ENCODE peak calls at places on chromosomes 3 and 15, in eight cellular contexts. N is tibial artery, C is IMR-90, M is mesendoderm, I is A549, K is GM23248, Q is HAP-1, O is OCI-LY7. D is an unnamed sample.

GRCh38 chr3:101720851-101721649 is 3.4 kb upstream of the CEP97 start:
- DNase-seq in O (peak; percentile 18), Q (no peak), M (no peak), I (no peak), K (peak; percentile 64), C (peak; percentile 33), N (no peak), D (peak; percentile 83)

GRCh38 chr15:101057841-101058407 is 138.8 kb downstream of the LRRK1 start:
- DNase-seq in I (no peak), Q (no peak), K (no peak), M (no peak), O (no peak), N (no peak), C (no peak), D (no peak)

GRCh38 chr15:70830615-70831014 is 23.3 kb downstream of the LARP6 start:
- DNase-seq in M (no peak), K (no peak), I (no peak), O (no peak), C (no peak), N (no peak), Q (peak; percentile 3), D (no peak)

GRCh38 chr15:53811530-53811929 is 52.1 kb upstream of the WDR72 start:
- DNase-seq in N (no peak), C (no peak), I (peak; percentile 70), K (peak; percentile 5), M (peak; percentile 63), Q (no peak), O (peak; percentile 6), D (peak; percentile 1)

GRCh38 chr3:170259853-170260386 is 37.7 kb downstream of the PRKCI start:
- DNase-seq in C (peak; percentile 25), N (no peak), O (no peak), M (no peak), I (no peak), Q (no peak), K (no peak), D (peak; percentile 12)

GRCh38 chr3:113245775-113246174 is 34.4 kb downstream of the BOC start:
- DNase-seq in C (peak; percentile 15), M (no peak), I (no peak), Q (peak; percentile 43), K (peak; percentile 90), O (no peak), N (peak; percentile 73), D (peak; percentile 18)

GRCh38 chr3:128556384-128556783 is 63.4 kb upstream of the GATA2 start:
- DNase-seq in O (no peak), M (no peak), Q (no peak), N (no peak), C (no peak), I (no peak), K (no peak), D (no peak)

GRCh38 chr3:133857767-133858166 is 37.9 kb downstream of the RAB6B start:
- DNase-seq in M (no peak), C (no peak), N (no peak), I (no peak), Q (no peak), O (no peak), K (no peak), D (no peak)

GRCh38 chr3:126927846-126928245 is 55.1 kb upstream of the PLXNA1 start:
- DNase-seq in M (peak; percentile 40), C (no peak), Q (peak; percentile 33), K (no peak), O (no peak), N (peak; percentile 11), I (no peak), D (no peak)

GRCh38 chr3:195208183-195208582 is 62.8 kb downstream of the XXYLT1 start:
- DNase-seq in N (no peak), O (peak; percentile 43), I (no peak), M (no peak), K (no peak), Q (no peak), C (no peak), D (no peak)

GRCh38 chr15:38253448-38253847 is 812 bp downstream of the SPRED1 start:
- DNase-seq in O (peak; percentile 18), N (no peak), K (peak; percentile 84), C (peak; percentile 75), M (peak; percentile 70), Q (no peak), I (peak; percentile 51), D (peak; percentile 68)

GRCh38 chr3:5187920-5188418 is 462 bp downstream of the EDEM1 start:
- DNase-seq in I (peak; percentile 38), M (peak; percentile 65), O (no peak), C (peak; percentile 24), Q (peak; percentile 43), N (peak; percentile 40), K (peak; percentile 76), D (no peak)

GRCh38 chr3:3675801-3676200 is 123.4 kb upstream of the LRRN1 start:
- DNase-seq in I (no peak), O (no peak), Q (no peak), K (no peak), M (peak; percentile 13), C (no peak), N (no peak), D (no peak)

GRCh38 chr15:40470423-40471104 is at the start of gene CHST14:
- DNase-seq in K (peak; percentile 70), N (peak; percentile 56), I (peak; percentile 37), M (peak; percentile 81), Q (peak; percentile 80), O (peak; percentile 64), C (peak; percentile 43), D (no peak)

GRCh38 chr15:99507732-99508571 is 57.8 kb upstream of the MEF2A start:
- DNase-seq in N (peak; percentile 41), M (no peak), Q (no peak), C (no peak), I (no peak), O (no peak), K (peak; percentile 63), D (peak; percentile 48)

GRCh38 chr3:188826574-188826973 is 345.2 kb upstream of the TPRG1 start:
- DNase-seq in C (no peak), O (no peak), I (no peak), Q (no peak), K (no peak), M (no peak), N (no peak), D (no peak)

GRCh38 chr3:139127101-139127500 is 82.4 kb upstream of the PRR23C start:
- DNase-seq in M (no peak), K (peak; percentile 82), O (no peak), Q (no peak), N (no peak), C (peak; percentile 82), I (no peak), D (peak; percentile 95)

GRCh38 chr3:31093608-31093990 is 199.1 kb upstream of the GADL1 start:
- DNase-seq in C (no peak), K (peak; percentile 20), Q (no peak), M (no peak), I (no peak), N (no peak), O (no peak), D (no peak)

GRCh38 chr3:43649365-43649968 is 27.7 kb upstream of the ANO10 start:
- DNase-seq in K (no peak), I (no peak), O (no peak), N (no peak), C (no peak), Q (no peak), M (peak; percentile 7), D (no peak)

GRCh38 chr15:90414408-90415028 is 26.5 kb downstream of the IQGAP1 start:
- DNase-seq in I (peak; percentile 41), N (no peak), C (peak; percentile 91), O (no peak), K (peak; percentile 86), Q (no peak), M (peak; percentile 68), D (peak; percentile 67)
- H3K4me1 ChIP-seq in I (peaks cover 57% of the 10 kb centered on the region), N (peaks cover 4% of the 10 kb centered on the region), C (peaks cover 13% of the 10 kb centered on the region), O (peaks cover 11% of the 10 kb centered on the region), K (peaks cover 48% of the 10 kb centered on the region), Q (peaks cover 30% of the 10 kb centered on the region), M (peaks cover 24% of the 10 kb centered on the region), D (peaks cover 49% of the 10 kb centered on the region)

GRCh38 chr3:55750525-55750924 is 263.4 kb upstream of the WNT5A start:
- DNase-seq in I (peak; percentile 1), K (peak; percentile 89), C (peak; percentile 87), M (no peak), O (no peak), Q (no peak), N (no peak), D (peak; percentile 94)

GRCh38 chr3:55746808-55747413 is 259.8 kb upstream of the WNT5A start:
- DNase-seq in O (peak; percentile 67), N (no peak), M (no peak), I (no peak), K (peak; percentile 46), C (peak; percentile 17), Q (no peak), D (no peak)

GRCh38 chr3:55752911-55753310 is 265.8 kb upstream of the WNT5A start:
- DNase-seq in M (no peak), Q (no peak), C (no peak), I (no peak), K (no peak), O (no peak), N (no peak), D (no peak)

GRCh38 chr3:55751730-55752129 is 264.6 kb upstream of the WNT5A start:
- DNase-seq in C (peak; percentile 4), O (no peak), I (no peak), Q (no peak), K (no peak), N (no peak), M (no peak), D (no peak)

GRCh38 chr3:55749036-55749435 is 261.9 kb upstream of the WNT5A start:
- DNase-seq in M (no peak), N (no peak), Q (no peak), O (no peak), K (no peak), C (no peak), I (no peak), D (no peak)
- H3K4me1 ChIP-seq in M (no peaks in the 10 kb centered on the region), N (no peaks in the 10 kb centered on the region), Q (no peaks in the 10 kb centered on the region), O (peaks cover 22% of the 10 kb centered on the region), K (peaks cover 11% of the 10 kb centered on the region), C (peaks cover 2% of the 10 kb centered on the region), I (no peaks in the 10 kb centered on the region), D (peaks cover 6% of the 10 kb centered on the region)

GRCh38 chr3:158761350-158761749 is 29.1 kb upstream of the RARRES1 start:
- DNase-seq in O (no peak), M (no peak), C (no peak), N (no peak), K (no peak), Q (no peak), I (no peak), D (no peak)
- H3K4me1 ChIP-seq in O (no peaks in the 10 kb centered on the region), M (no peaks in the 10 kb centered on the region), C (peaks cover 3% of the 10 kb centered on the region), N (no peaks in the 10 kb centered on the region), K (no peaks in the 10 kb centered on the region), Q (no peaks in the 10 kb centered on the region), I (peaks cover 22% of the 10 kb centered on the region), D (no peaks in the 10 kb centered on the region)

GRCh38 chr3:97291901-97292300 is 472.7 kb upstream of the ARL6 start:
- DNase-seq in O (no peak), N (no peak), K (no peak), C (no peak), M (no peak), I (no peak), Q (no peak), D (no peak)
- H3K4me1 ChIP-seq in O (no peaks in the 10 kb centered on the region), N (no peaks in the 10 kb centered on the region), K (no peaks in the 10 kb centered on the region), C (no peaks in the 10 kb centered on the region), M (no peaks in the 10 kb centered on the region), I (no peaks in the 10 kb centered on the region), Q (no peaks in the 10 kb centered on the region), D (no peaks in the 10 kb centered on the region)

GRCh38 chr3:45819543-45819942 is 22.4 kb downstream of the LZTFL1 start:
- DNase-seq in Q (no peak), O (no peak), C (peak; percentile 84), K (peak; percentile 71), N (no peak), M (no peak), I (no peak), D (no peak)
- H3K4me1 ChIP-seq in Q (no peaks in the 10 kb centered on the region), O (no peaks in the 10 kb centered on the region), C (peaks cover 12% of the 10 kb centered on the region), K (peaks cover 20% of the 10 kb centered on the region), N (no peaks in the 10 kb centered on the region), M (no peaks in the 10 kb centered on the region), I (peaks cover 19% of the 10 kb centered on the region), D (peaks cover 34% of the 10 kb centered on the region)